ENCODE peak calls at places on chromosomes 4 and X, in four cellular contexts. Y, Z, N and X are unnamed samples.

GRCh38 chr4:3781997-3782930 is 16.1 kb downstream of the ADRA2C start:
- DNase-seq in Z (no peak), N (no peak), Y (no peak), X (no peak)

GRCh38 chr4:185062606-185063005 is 44.3 kb downstream of the HELT start:
- DNase-seq in Y (no peak), N (no peak), Z (no peak), X (no peak)

GRCh38 chr4:40455340-40455902 is 120.3 kb downstream of the CHRNA9 start:
- DNase-seq in N (no peak), Z (no peak), Y (no peak), X (peak)

GRCh38 chrX:57772637-57773036 is 92.6 kb upstream of the NLRP2B start:
- DNase-seq in Y (no peak), N (no peak), Z (no peak), X (peak)

GRCh38 chrX:152131525-152131924 is 6.9 kb downstream of the MAGEA10 start:
- DNase-seq in Y (no peak), Z (no peak), N (no peak), X (no peak)

GRCh38 chrX:117607571-117607970 is 509.0 kb downstream of the KLHL13 start:
- DNase-seq in Y (no peak), Z (no peak), N (no peak), X (no peak)

GRCh38 chr4:44558206-44558605 is 93.2 kb downstream of the YIPF7 start:
- DNase-seq in N (no peak), Y (no peak), Z (no peak), X (no peak)

GRCh38 chr4:172149329-172149728 is 336.1 kb downstream of the GALNTL6 start:
- DNase-seq in Z (no peak), Y (no peak), N (no peak), X (no peak)

GRCh38 chr4:146232131-146232722 is 17.9 kb downstream of the REELD1 start:
- DNase-seq in Y (no peak), Z (no peak), N (no peak), X (no peak)

DNA sequence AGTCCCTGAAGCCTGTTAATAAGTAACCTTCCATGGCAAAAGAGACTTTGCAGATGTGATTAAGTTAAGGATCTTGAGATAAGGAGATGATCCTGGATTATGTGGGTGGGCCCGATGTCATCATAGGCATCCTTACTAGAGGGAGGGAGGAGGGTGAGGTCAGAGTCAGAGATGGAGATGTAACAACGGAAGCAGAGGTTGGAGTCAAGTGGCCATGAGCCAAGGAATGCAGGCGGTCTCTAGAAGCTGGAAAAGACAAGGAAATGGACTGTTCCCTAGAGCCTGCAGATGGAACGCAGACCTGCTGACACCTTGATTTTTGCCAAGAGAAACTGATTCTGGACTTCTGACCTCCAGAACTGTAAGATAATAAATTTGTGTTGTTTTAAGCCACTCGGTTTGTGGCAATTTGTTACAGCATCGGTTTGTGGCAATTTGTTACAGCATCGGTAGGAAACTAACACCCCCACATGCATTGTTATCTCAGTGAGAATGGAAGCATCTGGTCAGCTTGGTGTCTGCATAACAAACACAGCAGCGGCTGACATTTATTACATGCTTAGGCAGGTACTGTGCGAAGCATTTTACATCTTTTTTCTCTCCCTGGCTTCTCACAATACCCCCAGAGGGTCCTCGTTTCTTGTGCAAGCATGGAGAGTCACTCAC is 55.6 kb downstream of the CLDN34 start:
- DNase-seq in N (no peak), Z (no peak), Y (peak), X (peak)
- H3K4ac ChIP-seq in N (no peak), Z (no peak), Y (no peak), X (no peak)

DNA sequence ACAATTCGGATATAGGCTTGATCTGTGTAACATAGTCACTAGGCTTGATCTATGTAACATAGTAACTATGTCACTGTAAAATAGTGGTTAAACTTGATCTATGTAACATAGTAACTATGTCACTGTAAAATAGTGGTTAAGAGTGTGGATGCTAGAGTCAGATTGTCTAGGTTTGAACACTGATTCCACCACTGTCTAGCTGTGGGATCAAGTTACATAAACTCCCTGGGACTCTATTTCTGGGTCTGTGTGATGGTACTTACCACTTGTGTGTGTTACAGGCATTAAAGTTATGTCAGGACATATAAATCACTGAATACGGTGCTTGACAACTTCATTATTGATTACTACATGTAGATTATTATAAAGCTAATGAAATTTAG is 9.6 kb upstream of the CCNG2 start:
- DNase-seq in N (no peak), Z (no peak), Y (peak), X (no peak)
- H3K4me2 ChIP-seq in N (no peak), Z (no peak), Y (no peak), X (no peak)

GRCh38 chr4:153464068-153464467 is 2.1 kb upstream of the TMEM131L start:
- DNase-seq in Y (peak), Z (no peak), N (no peak), X (no peak)
- H3K56ac ChIP-seq in Y (no peak), Z (no peak), N (no peak), X (no peak)

GRCh38 chrX:136880452-136881013 is at the start of gene RBMX:
- DNase-seq in Z (peak), Y (peak), N (peak), X (peak)

GRCh38 chrX:136878423-136878822 is 2.1 kb downstream of the RBMX start:
- DNase-seq in N (no peak), Z (no peak), Y (no peak), X (no peak)

GRCh38 chrX:136880003-136880451 is 498 bp downstream of the RBMX start:
- DNase-seq in Y (no peak), N (no peak), Z (no peak), X (peak)

GRCh38 chrX:136879001-136879667 is 1.4 kb downstream of the RBMX start:
- DNase-seq in Y (no peak), N (no peak), Z (no peak), X (no peak)
- H3K4ac ChIP-seq in Y (peak), N (no peak), Z (no peak), X (no peak)